ENCODE peak calls at places on chromosome 15, in ten cellular contexts. Z is BJ; L is neuronal stem cell; C is CD8-positive, alpha-beta T cell; E is uterus; N is AG04450; B is lower lobe of right lung; U is cardiac muscle cell; G is fibroblast of lung; M is aorta. D is an unnamed sample.

GRCh38 chr15:76330281-76330680 is 6.3 kb upstream of the ISL2 start:
- DNase-seq in C (no peak), G (peak), L (no peak), U (peak), E (no peak), M (peak), Z (no peak), N (no peak), B (no peak), D (no peak)

GRCh38 chr15:57505056-57505713 is 86.5 kb upstream of the MYZAP start:
- DNase-seq in E (no peak), L (no peak), G (peak), B (no peak), M (no peak), Z (no peak), U (no peak), C (no peak), N (no peak), D (no peak)

GRCh38 chr15:63339006-63339766 is 42.5 kb downstream of the CA12 start:
- DNase-seq in C (no peak), G (no peak), Z (no peak), U (no peak), M (no peak), N (no peak), B (no peak), E (no peak), L (no peak), D (no peak)

GRCh38 chr15:51322622-51323296 is 15.6 kb downstream of the CYP19A1 start:
- DNase-seq in U (peak), Z (no peak), L (no peak), G (peak), E (no peak), M (peak), C (no peak), N (no peak), B (peak), D (peak)

GRCh38 chr15:87477759-87478687 is 778.5 kb downstream of the NTRK3 start:
- DNase-seq in Z (peak), E (peak), U (peak), G (peak), N (peak), C (no peak), M (no peak), L (peak), B (no peak), D (peak)

GRCh38 chr15:80996247-80996646 is 4.5 kb upstream of the TLNRD1 start:
- DNase-seq in N (no peak), B (no peak), M (no peak), Z (no peak), C (no peak), U (peak), G (peak), E (no peak), L (no peak), D (no peak)

GRCh38 chr15:48317221-48317620 is 14.0 kb upstream of the DUT start:
- DNase-seq in B (no peak), E (no peak), L (no peak), G (no peak), U (no peak), M (no peak), N (no peak), Z (no peak), C (no peak), D (no peak)

GRCh38 chr15:50140097-50140496 is 21.1 kb upstream of the ATP8B4 start:
- DNase-seq in G (no peak), B (no peak), E (no peak), M (no peak), U (peak), C (no peak), Z (no peak), L (no peak), N (no peak), D (no peak)

GRCh38 chr15:64697911-64698369 is 77.4 kb downstream of the RBPMS2 start:
- DNase-seq in M (peak), G (no peak), N (no peak), E (no peak), B (no peak), L (no peak), C (no peak), U (no peak), Z (no peak), D (no peak)

GRCh38 chr15:90388462-90389182 is 580 bp downstream of the IQGAP1 start:
- DNase-seq in E (peak), U (peak), C (peak), B (peak), G (peak), L (peak), N (no peak), Z (no peak), M (peak), D (no peak)

DNA sequence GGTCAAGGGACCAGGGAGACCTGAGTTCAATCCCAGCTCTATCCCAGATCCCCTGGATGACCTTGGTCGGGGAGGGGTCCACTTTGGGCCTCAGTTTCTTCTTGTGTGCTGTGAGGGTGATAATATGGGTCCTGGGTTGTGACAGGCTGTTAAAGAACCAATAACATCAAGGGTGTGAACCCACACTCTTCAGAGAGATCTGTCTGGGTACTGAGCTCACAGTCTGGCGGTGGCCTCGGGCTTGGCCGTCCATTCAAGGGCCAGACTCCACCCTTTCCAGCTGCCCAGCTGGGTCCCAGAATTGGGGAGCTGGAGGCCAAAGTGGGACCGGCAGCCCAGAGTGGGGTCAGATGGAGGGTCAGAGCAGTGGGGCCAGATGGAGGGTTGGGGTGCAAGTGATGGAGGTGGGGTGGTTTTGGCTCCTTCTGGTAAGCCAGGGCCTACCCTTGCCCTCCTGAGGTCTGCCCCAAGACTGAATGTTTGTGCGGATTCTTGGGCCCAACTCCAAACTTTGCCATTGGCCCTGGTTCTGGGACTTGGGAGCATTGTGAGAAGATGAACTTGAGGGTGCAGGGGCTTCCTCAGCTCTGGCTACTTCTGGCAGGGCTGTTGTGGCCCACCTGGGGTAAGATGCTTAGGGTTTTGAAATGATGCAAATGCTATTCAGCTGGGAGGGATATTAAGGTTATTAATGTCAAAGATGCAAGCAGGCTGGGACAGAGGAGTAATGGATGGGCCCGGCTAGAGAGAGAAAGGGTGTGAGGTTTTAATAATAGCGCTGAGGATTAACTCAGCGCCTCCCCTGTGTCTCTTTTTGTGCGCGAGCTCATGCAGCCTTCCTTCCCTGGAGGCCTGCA is 1.5 kb downstream of the CORO2B start:
- DNase-seq in N (no peak), L (no peak), G (no peak), M (peak), B (no peak), Z (no peak), E (no peak), C (no peak), U (no peak), D (no peak)
- H3K4me3 ChIP-seq in N (peak), L (no peak), G (peak), M (no peak), B (peak), Z (no peak), E (peak), C (no peak), U (no peak), D (peak)

DNA sequence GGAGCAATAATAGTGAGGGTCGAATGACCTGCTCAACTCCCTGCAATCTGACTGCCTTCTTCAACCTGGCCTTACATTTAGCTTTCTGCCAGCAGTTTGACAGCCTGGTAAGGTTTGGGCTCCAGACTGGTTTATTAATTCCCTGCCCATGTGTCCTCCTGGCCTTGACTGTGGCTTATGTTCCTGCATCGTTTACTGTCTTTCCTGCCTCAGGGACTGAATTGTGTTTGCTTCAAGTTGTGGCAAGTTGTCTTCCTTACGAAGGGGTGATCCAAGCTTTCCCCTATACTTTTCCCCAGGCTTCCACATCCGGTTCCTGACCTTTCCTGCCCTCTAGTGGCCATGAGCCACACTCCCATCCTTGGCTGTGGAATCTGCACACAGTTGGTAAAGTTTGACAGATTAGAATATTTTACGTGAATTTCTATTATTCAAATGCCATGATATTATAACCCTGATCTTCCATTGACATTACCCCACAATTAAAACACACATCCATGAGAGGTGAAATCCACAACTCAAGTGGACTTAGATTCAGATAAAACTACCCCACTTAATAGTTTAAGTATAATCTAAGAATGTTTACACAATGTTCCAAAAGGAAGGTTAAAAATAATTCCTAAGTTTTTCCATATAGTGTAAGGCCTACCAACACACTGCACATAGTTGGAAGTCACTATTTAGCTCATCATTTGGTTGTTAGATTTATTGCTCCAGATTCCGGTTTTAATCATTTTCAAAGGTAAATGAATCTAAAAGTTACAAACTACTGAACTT is 95.7 kb downstream of the NEDD4 start:
- DNase-seq in G (peak), E (peak), L (peak), C (no peak), Z (no peak), U (peak), N (no peak), M (peak), B (no peak), D (no peak)
- H3K4me3 ChIP-seq in G (no peak), E (no peak), L (no peak), C (no peak), Z (no peak), U (no peak), N (no peak), M (no peak), B (no peak), D (no peak)

GRCh38 chr15:66287461-66288055 is 5.8 kb upstream of the DIS3L start:
- DNase-seq in N (no peak), E (no peak), Z (no peak), B (no peak), C (no peak), G (peak), M (no peak), U (peak), L (peak), D (no peak)
- H3K4me3 ChIP-seq in N (no peak), E (no peak), Z (no peak), B (no peak), C (no peak), G (no peak), M (no peak), U (no peak), L (no peak), D (no peak)

DNA sequence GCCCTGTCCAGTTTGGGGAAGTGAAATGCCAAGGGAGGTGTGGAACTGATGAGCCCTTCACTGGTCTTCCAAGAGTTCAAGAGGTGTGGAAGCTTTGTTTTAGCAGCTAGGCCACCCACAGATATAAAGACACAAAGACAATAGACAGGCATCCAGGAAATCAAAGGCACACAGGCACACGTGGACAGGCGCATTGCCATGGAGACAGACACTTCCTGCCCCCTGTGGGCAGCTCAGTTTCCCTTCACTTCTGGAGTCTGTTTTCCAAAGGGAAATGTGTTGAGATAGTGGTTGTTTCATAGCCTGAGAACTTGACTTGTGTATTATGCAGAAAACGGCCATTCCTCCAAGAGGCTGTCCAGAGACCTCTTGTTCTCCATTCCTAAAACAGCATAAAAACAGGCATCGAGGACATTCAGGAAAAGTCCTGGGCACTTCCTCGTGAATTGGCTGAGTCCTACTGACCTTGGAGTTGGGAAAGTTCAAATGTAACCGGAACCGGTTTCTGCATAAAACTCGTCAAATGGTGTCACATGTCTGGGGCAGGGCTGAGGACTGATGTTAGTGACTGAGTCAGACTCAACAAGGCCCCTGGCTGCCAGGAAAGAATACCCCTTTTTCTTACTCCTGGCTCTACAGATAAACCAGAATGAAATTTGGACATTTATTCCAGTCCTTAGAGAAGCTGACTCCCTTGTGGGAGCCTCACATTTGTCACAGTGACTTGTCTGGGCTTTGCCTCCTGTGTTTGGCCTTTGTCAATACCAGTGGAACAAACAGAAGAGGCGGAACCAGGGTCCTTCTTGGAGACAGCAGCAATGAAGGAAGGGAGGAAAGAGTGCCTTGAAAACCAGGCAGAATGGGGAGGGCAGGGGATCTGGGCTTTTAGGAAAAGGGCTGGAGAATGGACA is 1.3 kb downstream of the ALPK3 start:
- DNase-seq in E (no peak), N (no peak), U (peak), M (no peak), B (no peak), Z (no peak), C (no peak), L (peak), G (peak), D (no peak)
- H3K4me3 ChIP-seq in E (no peak), N (no peak), U (peak), M (peak), B (peak), Z (no peak), C (no peak), L (no peak), G (no peak), D (peak)

GRCh38 chr15:46366360-46367007 is 731.7 kb downstream of the SQOR start:
- DNase-seq in M (no peak), L (no peak), B (no peak), G (no peak), Z (no peak), C (no peak), U (no peak), E (no peak), N (no peak), D (no peak)

DNA sequence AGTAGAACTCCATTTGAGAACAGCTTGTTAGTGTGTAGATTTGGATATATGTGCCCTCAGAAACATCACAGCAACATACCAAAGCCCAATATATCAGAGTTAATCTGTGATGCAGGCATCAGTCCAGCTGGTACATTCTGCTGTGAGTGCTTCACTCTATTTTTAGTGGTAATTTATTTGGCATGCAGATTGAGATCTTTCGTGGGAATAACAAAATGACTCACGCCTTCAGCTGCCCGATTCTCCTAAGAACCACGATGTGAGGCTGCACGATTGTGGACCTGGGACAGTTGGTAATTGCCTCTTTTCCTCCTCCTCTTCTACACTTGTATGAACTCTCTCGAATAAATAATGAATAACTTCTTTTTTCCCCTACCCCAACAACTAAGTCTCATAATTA is 730.8 kb downstream of the SQOR start:
- DNase-seq in G (peak), C (no peak), E (no peak), N (no peak), U (peak), B (no peak), Z (peak), M (peak), L (no peak), D (peak)
- H3K4me3 ChIP-seq in G (no peak), C (no peak), E (no peak), N (no peak), U (no peak), B (no peak), Z (no peak), M (no peak), L (no peak), D (no peak)

GRCh38 chr15:101803676-101804075 is 367 bp downstream of the OR4F6 start:
- DNase-seq in G (no peak), U (no peak), L (no peak), M (no peak), E (no peak), Z (no peak), N (no peak), B (no peak), C (no peak), D (no peak)
- H3K4me3 ChIP-seq in G (no peak), U (no peak), L (no peak), M (no peak), E (no peak), Z (no peak), N (no peak), B (no peak), C (no peak), D (no peak)

D was measured in skeletal muscle cell.